ENCODE peak calls at places on chromosomes 1 and 21, in eight cellular contexts. W, G, N, R, S, J, C and K are unnamed samples.

GRCh38 chr1:14876747-14877146 is 276.8 kb upstream of the TMEM51 start:
- DNase-seq in W (no peak), G (no peak), N (no peak), R (no peak), S (no peak), J (no peak), C (no peak), K (no peak)

GRCh38 chr1:55589656-55590297 is 374.6 kb upstream of the USP24 start:
- DNase-seq in W (no peak), G (no peak), N (no peak), R (no peak), S (no peak), J (no peak), C (peak; percentile 15), K (no peak)

GRCh38 chr1:9537863-9538668 is 1.2 kb upstream of the SLC25A33 start:
- DNase-seq in W (no peak), G (no peak), N (peak; percentile 97), R (no peak), S (no peak), J (no peak), C (no peak), K (no peak)

GRCh38 chr1:199742547-199742946 is 285.0 kb upstream of the NR5A2 start:
- DNase-seq in W (peak; percentile 76), G (no peak), N (no peak), R (no peak), S (no peak), J (peak; percentile 36), C (peak; percentile 86), K (peak; percentile 84)

GRCh38 chr1:112901387-112901786 is 54.6 kb downstream of the SLC16A1 start:
- DNase-seq in W (no peak), G (no peak), N (no peak), R (peak; percentile 39), S (no peak), J (no peak), C (no peak), K (no peak)

GRCh38 chr21:34820051-34820450 is 151.3 kb downstream of the CLIC6 start:
- DNase-seq in W (no peak), G (no peak), N (no peak), R (no peak), S (peak; percentile 37), J (no peak), C (no peak), K (peak; percentile 44)

GRCh38 chr1:112092656-112093371 is 103.3 kb upstream of the KCND3 start:
- DNase-seq in W (no peak), G (no peak), N (no peak), R (peak; percentile 49), S (no peak), J (no peak), C (no peak), K (no peak)

GRCh38 chr1:20540281-20540680 is 12.1 kb upstream of the FAM43B start:
- DNase-seq in W (no peak), G (no peak), N (no peak), R (no peak), S (no peak), J (no peak), C (no peak), K (no peak)

GRCh38 chr1:47689894-47690293 is 252.1 kb downstream of the FOXD2 start:
- DNase-seq in W (no peak), G (no peak), N (no peak), R (peak; percentile 37), S (no peak), J (no peak), C (no peak), K (no peak)

GRCh38 chr1:229452956-229453801 is 19.3 kb upstream of the ACTA1 start:
- DNase-seq in W (peak; percentile 63), G (no peak), N (peak; percentile 13), R (no peak), S (no peak), J (peak; percentile 4), C (no peak), K (peak; percentile 47)

GRCh38 chr21:43854773-43855633 is 10.0 kb upstream of the AGPAT3 start:
- DNase-seq in W (no peak), G (peak; percentile 67), N (no peak), R (no peak), S (peak; percentile 88), J (no peak), C (no peak), K (peak; percentile 80)

GRCh38 chr1:228377664-228378452 is 28.8 kb downstream of the TRIM11 start:
- DNase-seq in W (no peak), G (no peak), N (no peak), R (peak; percentile 68), S (no peak), J (no peak), C (no peak), K (no peak)

GRCh38 chr1:240499012-240499411 is 112.9 kb downstream of the GREM2 start:
- DNase-seq in W (peak; percentile 53), G (no peak), N (no peak), R (no peak), S (no peak), J (no peak), C (no peak), K (peak; percentile 39)

GRCh38 chr21:41739936-41740335 is 26.9 kb downstream of the RIPK4 start:
- DNase-seq in W (no peak), G (no peak), N (no peak), R (no peak), S (no peak), J (no peak), C (no peak), K (no peak)

GRCh38 chr1:110003747-110004428 is 19.3 kb downstream of the AHCYL1 start:
- DNase-seq in W (peak; percentile 88), G (peak; percentile 45), N (peak; percentile 67), R (peak; percentile 53), S (peak; percentile 70), J (peak; percentile 73), C (peak; percentile 93), K (peak; percentile 92)

GRCh38 chr1:110002695-110003094 is 18.1 kb downstream of the AHCYL1 start:
- DNase-seq in W (no peak), G (no peak), N (no peak), R (no peak), S (no peak), J (no peak), C (no peak), K (no peak)

GRCh38 chr1:110005971-110006370 is 21.4 kb downstream of the AHCYL1 start:
- DNase-seq in W (no peak), G (no peak), N (no peak), R (no peak), S (no peak), J (no peak), C (no peak), K (no peak)

GRCh38 chr1:110006516-110006915 is 22.0 kb downstream of the AHCYL1 start:
- DNase-seq in W (no peak), G (no peak), N (no peak), R (no peak), S (no peak), J (no peak), C (no peak), K (no peak)

GRCh38 chr1:110004583-110004982 is 20.0 kb downstream of the AHCYL1 start:
- DNase-seq in W (no peak), G (no peak), N (no peak), R (no peak), S (no peak), J (no peak), C (no peak), K (no peak)
- TF ChIP-seq MAX in W (no peak), G (no peak), N (no peak), R (no peak), S (no peak), J (no peak), C (no peak), K (no peak)

GRCh38 chr1:66375125-66375524 is 158.8 kb upstream of the SGIP1 start:
- DNase-seq in W (no peak), G (no peak), N (no peak), R (no peak), S (no peak), J (no peak), C (no peak), K (peak; percentile 60)
- TF ChIP-seq POLR2A in W (no peak), G (no peak), N (no peak), R (no peak), S (no peak), J (no peak), C (peak; percentile 14), K (no peak)

GRCh38 chr1:89935235-89935634 is 59.7 kb upstream of the ZNF326 start:
- DNase-seq in W (no peak), G (no peak), N (no peak), R (no peak), S (no peak), J (no peak), C (no peak), K (no peak)

GRCh38 chr1:89931950-89932349 is 63.0 kb upstream of the ZNF326 start:
- DNase-seq in W (no peak), G (no peak), N (no peak), R (no peak), S (no peak), J (no peak), C (no peak), K (no peak)

GRCh38 chr1:89932598-89933364 is 62.1 kb upstream of the ZNF326 start:
- DNase-seq in W (no peak), G (no peak), N (no peak), R (no peak), S (no peak), J (no peak), C (no peak), K (no peak)

GRCh38 chr1:89936694-89937093 is 58.2 kb upstream of the ZNF326 start:
- DNase-seq in W (no peak), G (no peak), N (no peak), R (no peak), S (no peak), J (no peak), C (no peak), K (no peak)

DNA sequence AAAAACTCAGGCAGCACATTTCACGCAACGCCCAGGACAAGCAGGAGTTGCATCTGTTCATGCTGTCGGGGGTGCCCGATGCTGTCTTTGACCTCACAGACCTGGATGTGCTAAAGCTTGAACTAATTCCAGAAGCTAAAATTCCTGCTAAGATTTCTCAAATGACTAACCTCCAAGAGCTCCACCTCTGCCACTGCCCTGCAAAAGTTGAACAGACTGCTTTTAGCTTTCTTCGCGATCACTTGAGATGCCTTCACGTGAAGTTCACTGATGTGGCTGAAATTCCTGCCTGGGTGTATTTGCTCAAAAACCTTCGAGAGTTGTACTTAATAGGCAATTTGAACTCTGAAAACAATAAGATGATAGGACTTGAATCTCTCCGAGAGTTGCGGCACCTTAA is 60.5 kb upstream of the ZNF326 start:
- DNase-seq in W (no peak), G (no peak), N (no peak), R (no peak), S (no peak), J (no peak), C (no peak), K (no peak)
- TF ChIP-seq MAX in W (no peak), G (no peak), N (no peak), R (no peak), S (no peak), J (no peak), C (no peak), K (no peak)

GRCh38 chr1:109104364-109105151 is 9.4 kb upstream of the ELAPOR1 start:
- DNase-seq in W (no peak), G (no peak), N (no peak), R (no peak), S (no peak), J (no peak), C (no peak), K (peak; percentile 59)
- TF ChIP-seq POLR2A in W (no peak), G (no peak), N (no peak), R (no peak), S (peak; percentile 16), J (no peak), C (peak; percentile 20), K (no peak)